ENCODE peak calls at places on chromosomes 1 and 21, in four cellular contexts. N, J, A and T are unnamed samples.

GRCh38 chr1:225711236-225711937 is 58.5 kb upstream of the ENAH start:
- DNase-seq in A (no peak), J (no peak), N (no peak), T (no peak)

GRCh38 chr21:14115646-14116045 is 95.1 kb downstream of the LIPI start:
- DNase-seq in N (no peak), J (no peak), A (no peak), T (no peak)

GRCh38 chr21:36466061-36466511 is 13.8 kb downstream of the CLDN14 start:
- DNase-seq in A (no peak), N (no peak), J (no peak), T (no peak)

GRCh38 chr1:192003295-192004083 is 154.8 kb upstream of the RGS18 start:
- DNase-seq in J (no peak), N (no peak), A (no peak), T (no peak)

GRCh38 chr1:180969429-180969828 is 53.2 kb downstream of the STX6 start:
- DNase-seq in N (no peak), J (no peak), A (no peak), T (no peak)

GRCh38 chr1:163565171-163565570 is 243.4 kb downstream of the NUF2 start:
- DNase-seq in N (no peak), J (no peak), A (no peak), T (no peak)

GRCh38 chr1:34500451-34500850 is 254.4 kb upstream of the GJB5 start:
- DNase-seq in N (peak; percentile 17), A (no peak), J (no peak), T (no peak)

GRCh38 chr1:161206411-161207140 is 4.4 kb downstream of the NDUFS2 start:
- DNase-seq in N (no peak), A (no peak), J (no peak), T (no peak)

GRCh38 chr1:7491089-7491817 is 279.8 kb upstream of the VAMP3 start:
- DNase-seq in N (no peak), A (peak; percentile 57), J (no peak), T (no peak)

GRCh38 chr1:91621907-91622306 is 121.3 kb downstream of the CDC7 start:
- DNase-seq in A (no peak), N (no peak), J (no peak), T (no peak)

GRCh38 chr1:159983681-159984080 is 29.6 kb upstream of the SLAMF9 start:
- DNase-seq in A (no peak), N (no peak), J (no peak), T (no peak)

GRCh38 chr1:211606327-211606913 is 27.5 kb upstream of the SLC30A1 start:
- DNase-seq in J (no peak), A (no peak), N (no peak), T (no peak)

GRCh38 chr1:30524840-30525617 is 198.4 kb downstream of the MATN1 start:
- DNase-seq in J (no peak), N (no peak), A (no peak), T (no peak)

GRCh38 chr1:92769856-92770255 is 15.1 kb downstream of the EVI5 start:
- DNase-seq in A (no peak), J (no peak), N (no peak), T (no peak)

GRCh38 chr1:19257178-19257914 is 5.7 kb downstream of the MRTO4 start:
- DNase-seq in A (no peak), N (no peak), J (no peak), T (no peak)

GRCh38 chr21:42469272-42469671 is 26.8 kb downstream of the RSPH1 start:
- DNase-seq in N (no peak), A (no peak), J (no peak), T (no peak)

GRCh38 chr21:23480591-23481270 is 2126.6 kb downstream of the MRPL39 start:
- DNase-seq in N (no peak), A (no peak), J (no peak), T (no peak)

GRCh38 chr1:15056515-15057285 is 96.8 kb upstream of the TMEM51 start:
- DNase-seq in A (no peak), J (no peak), N (no peak), T (no peak)

GRCh38 chr1:89932598-89933364 is 62.1 kb upstream of the ZNF326 start:
- DNase-seq in A (no peak), J (no peak), N (no peak), T (no peak)

GRCh38 chr1:233815865-233816264 is 88.6 kb upstream of the SLC35F3 start:
- DNase-seq in A (no peak), N (no peak), J (no peak), T (no peak)

GRCh38 chr1:239810071-239810481 is 281.6 kb upstream of the FMN2 start:
- DNase-seq in J (no peak), A (no peak), N (no peak), T (no peak)

GRCh38 chr1:51957618-51958017 is 32.9 kb downstream of the RAB3B start:
- DNase-seq in J (no peak), N (no peak), A (no peak), T (no peak)

GRCh38 chr1:56435434-56436337 is 143.7 kb downstream of the PLPP3 start:
- DNase-seq in J (no peak), N (no peak), A (no peak), T (no peak)

GRCh38 chr1:240234477-240235225 is 143.0 kb downstream of the FMN2 start:
- DNase-seq in J (no peak), A (no peak), N (no peak), T (no peak)

GRCh38 chr1:152185544-152186391 is 26.7 kb upstream of the RPTN start:
- DNase-seq in J (peak; percentile 25), A (no peak), N (no peak), T (no peak)

GRCh38 chr1:31954607-31955283 is 16.6 kb upstream of the PTP4A2 start:
- DNase-seq in N (peak; percentile 83), A (peak; percentile 86), J (no peak), T (no peak)

GRCh38 chr1:181319903-181320302 is 163.4 kb upstream of the CACNA1E start:
- DNase-seq in N (no peak), J (no peak), A (no peak), T (no peak)

GRCh38 chr1:167957710-167958109 is 20.8 kb upstream of the MPC2 start:
- DNase-seq in A (no peak), J (no peak), N (no peak), T (no peak)

GRCh38 chr1:243475966-243476365 is 220.1 kb downstream of the SDCCAG8 start:
- DNase-seq in J (no peak), A (no peak), N (no peak), T (no peak)

GRCh38 chr1:94305704-94306103 is 68.3 kb upstream of the ARHGAP29 start:
- DNase-seq in N (no peak), J (no peak), A (no peak), T (no peak)

GRCh38 chr1:210292276-210292851 is 36.3 kb upstream of the HHAT start:
- DNase-seq in N (peak; percentile 64), J (no peak), A (peak; percentile 79), T (no peak)

GRCh38 chr1:54584575-54584974 is 36.5 kb downstream of the ACOT11 start:
- DNase-seq in N (no peak), J (no peak), A (no peak), T (no peak)
- H3K4me1 ChIP-seq in N (peaks cover 83% of the 10 kb centered on the region), J (no peaks in the 10 kb centered on the region), A (peaks cover 5% of the 10 kb centered on the region), T (no peaks in the 10 kb centered on the region)

GRCh38 chr1:208161005-208161404 is 83.2 kb downstream of the PLXNA2 start:
- DNase-seq in J (no peak), N (no peak), A (no peak), T (no peak)

GRCh38 chr1:208157769-208158168 is 86.4 kb downstream of the PLXNA2 start:
- DNase-seq in A (no peak), N (no peak), J (no peak), T (no peak)

GRCh38 chr1:208158640-208159541 is 85.3 kb downstream of the PLXNA2 start:
- DNase-seq in N (no peak), J (no peak), A (no peak), T (no peak)

GRCh38 chr1:208160259-208160819 is 83.8 kb downstream of the PLXNA2 start:
- DNase-seq in N (no peak), A (no peak), J (no peak), T (no peak)

DNA sequence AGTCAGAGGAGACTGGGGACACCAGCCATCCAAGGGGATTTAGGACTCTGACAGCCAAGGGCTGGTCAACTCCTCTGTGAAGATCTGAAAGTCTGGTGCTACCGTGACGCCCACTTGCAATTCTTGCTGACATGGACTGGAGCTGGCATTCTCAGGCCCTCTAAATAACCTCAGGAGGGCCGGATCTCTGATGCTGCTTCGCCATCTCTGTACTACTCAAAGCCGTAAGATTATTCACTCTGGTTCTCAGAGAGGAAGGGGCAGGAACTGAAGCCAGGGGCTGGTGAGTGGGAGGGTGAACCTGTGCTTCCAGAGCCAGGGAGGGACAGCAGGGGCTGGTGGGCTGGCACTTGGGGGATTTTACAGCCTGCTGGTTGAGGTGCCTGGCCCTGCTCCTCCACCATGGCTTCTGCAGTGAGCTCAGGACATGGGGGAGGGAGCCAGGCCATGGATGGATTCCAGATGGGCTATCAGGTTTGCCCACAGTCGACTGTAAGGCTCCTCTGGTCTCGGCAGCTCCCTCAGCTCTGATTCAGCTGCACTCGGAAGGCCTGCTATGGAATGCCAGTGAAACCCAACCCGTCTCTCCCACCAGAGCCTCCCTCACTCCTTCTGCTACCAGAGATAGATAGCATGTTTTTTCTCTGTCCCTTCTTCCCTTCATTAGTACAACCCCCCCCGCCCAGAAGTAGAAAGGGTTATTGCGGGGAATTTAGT is 84.5 kb downstream of the PLXNA2 start:
- DNase-seq in N (no peak), A (no peak), J (no peak), T (no peak)
- H3K4me1 ChIP-seq in N (peaks cover 90% of the 10 kb centered on the region), A (peaks cover 38% of the 10 kb centered on the region), J (no peaks in the 10 kb centered on the region), T (no peaks in the 10 kb centered on the region)

DNA sequence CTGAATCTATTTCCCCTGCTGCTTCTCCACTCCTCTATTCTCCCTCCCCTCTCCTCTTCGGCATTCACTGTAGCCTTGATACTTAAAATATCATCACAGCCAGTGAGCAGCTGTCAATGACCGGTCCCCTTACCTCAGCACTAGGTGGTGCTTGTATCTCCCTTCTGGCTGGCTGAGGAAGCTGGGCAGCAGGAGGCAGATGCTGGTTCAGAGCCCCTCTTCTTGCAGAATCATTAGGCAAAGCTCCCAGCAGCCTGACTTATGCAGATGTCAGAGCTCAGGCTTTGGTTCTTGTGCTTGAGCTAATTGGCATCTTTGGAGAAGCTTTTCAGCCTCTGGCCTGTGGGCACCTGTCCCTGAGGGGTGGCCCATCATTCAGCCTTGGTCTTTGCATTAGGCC is 31.9 kb upstream of the KCNA2 start:
- DNase-seq in N (no peak), A (no peak), J (no peak), T (no peak)
- H3K4me1 ChIP-seq in N (peaks cover 24% of the 10 kb centered on the region), A (no peaks in the 10 kb centered on the region), J (peaks cover 77% of the 10 kb centered on the region), T (peaks cover 73% of the 10 kb centered on the region)

DNA sequence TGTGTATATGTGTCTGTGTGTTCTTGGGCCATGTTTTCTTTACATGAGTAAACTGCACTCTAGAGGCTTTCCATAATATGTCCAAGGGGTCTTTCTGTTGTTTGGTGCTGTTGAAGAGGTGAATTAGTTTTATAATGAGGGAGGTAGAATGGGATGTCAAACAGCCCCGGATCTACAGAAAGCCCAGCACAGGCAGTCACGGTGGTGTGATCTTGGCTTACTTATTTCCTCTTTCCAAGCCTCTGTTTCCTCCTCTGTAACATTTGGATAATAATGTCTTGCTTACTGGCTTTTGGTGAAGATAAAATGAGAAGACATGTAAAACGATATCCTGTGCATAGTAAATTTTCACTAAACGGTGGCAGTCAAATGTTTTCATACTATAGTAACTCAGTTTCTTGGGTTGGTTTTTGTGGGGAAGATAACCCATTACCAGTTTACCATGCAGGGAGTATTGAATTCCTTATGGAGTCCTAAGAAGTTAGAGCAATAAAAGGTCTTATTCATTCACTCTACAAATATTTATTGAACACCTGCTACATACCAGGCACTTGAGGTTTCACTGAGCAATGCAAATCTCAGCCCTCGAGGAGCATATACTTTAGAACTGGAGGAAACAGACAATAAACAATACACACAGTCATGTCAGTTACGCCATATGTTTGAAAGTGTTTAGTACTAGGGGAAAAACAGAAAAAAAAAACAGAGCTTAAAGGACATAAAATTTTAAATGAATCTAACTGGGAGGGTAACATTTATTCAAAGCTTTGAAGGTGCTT is 32.3 kb downstream of the C1orf21 start:
- DNase-seq in A (no peak), J (no peak), N (no peak), T (no peak)
- H3K4me1 ChIP-seq in A (peaks cover 9% of the 10 kb centered on the region), J (no peaks in the 10 kb centered on the region), N (peaks cover 83% of the 10 kb centered on the region), T (no peaks in the 10 kb centered on the region)